ENCODE peak calls at places on chromosome 7, in five cellular contexts. P is PC-9, S is A549, M is thyroid gland, K is left ventricle myocardium inferior. R is an unnamed sample. For H3K4me1 and H3K9me3, the result is how much of the 10 kb centered on the place peaks cover.

GRCh38 chr7:143416565-143417149 is 8.0 kb upstream of the EPHA1 start:
- DNase-seq in P (no peak), S (peak), M (no peak), K (no peak), R (no peak)

GRCh38 chr7:95473276-95473985 is 12.3 kb upstream of the ASB4 start:
- DNase-seq in P (no peak), S (no peak), M (no peak), K (no peak), R (peak)

GRCh38 chr7:97555845-97556431 is 175.9 kb upstream of the TAC1 start:
- DNase-seq in P (no peak), S (peak), M (no peak), K (no peak), R (no peak)

GRCh38 chr7:79531905-79532304 is 78.4 kb upstream of the MAGI2 start:
- DNase-seq in P (no peak), S (no peak), M (no peak), K (no peak), R (no peak)

GRCh38 chr7:15130666-15131541 is 228.4 kb upstream of the DGKB start:
- DNase-seq in P (no peak), S (peak), M (no peak), K (no peak), R (no peak)

GRCh38 chr7:73577627-73578341 is 595 bp downstream of the TBL2 start:
- DNase-seq in P (no peak), S (no peak), M (no peak), K (no peak), R (peak)

GRCh38 chr7:115910541-115911164 is 119.9 kb downstream of the TFEC start:
- DNase-seq in P (no peak), S (peak), M (no peak), K (no peak), R (no peak)

GRCh38 chr7:74203157-74203556 is 6.6 kb upstream of the LAT2 start:
- DNase-seq in P (peak), S (peak), M (peak), K (no peak), R (no peak)

GRCh38 chr7:23471090-23471859 is 984 bp upstream of the IGF2BP3 start:
- DNase-seq in P (peak), S (peak), M (no peak), K (no peak), R (no peak)

GRCh38 chr7:98286701-98287485 is 5.4 kb downstream of the BRI3 start:
- DNase-seq in P (no peak), S (no peak), M (peak), K (no peak), R (peak)

GRCh38 chr7:155482511-155483183 is 24.7 kb downstream of the EN2 start:
- DNase-seq in P (no peak), S (no peak), M (no peak), K (no peak), R (no peak)

GRCh38 chr7:155722118-155722517 is 77.7 kb downstream of the RBM33 start:
- DNase-seq in P (no peak), S (no peak), M (no peak), K (no peak), R (no peak)

GRCh38 chr7:7848245-7848644 is 120.4 kb upstream of the GLCCI1 start:
- DNase-seq in P (no peak), S (no peak), M (no peak), K (no peak), R (no peak)

GRCh38 chr7:110786576-110786975 is 304.4 kb upstream of the LRRN3 start:
- DNase-seq in P (no peak), S (no peak), M (no peak), K (no peak), R (no peak)

GRCh38 chr7:7641129-7641663 is 644 bp downstream of the UMAD1 start:
- DNase-seq in P (no peak), S (no peak), M (peak), K (no peak), R (no peak)

DNA sequence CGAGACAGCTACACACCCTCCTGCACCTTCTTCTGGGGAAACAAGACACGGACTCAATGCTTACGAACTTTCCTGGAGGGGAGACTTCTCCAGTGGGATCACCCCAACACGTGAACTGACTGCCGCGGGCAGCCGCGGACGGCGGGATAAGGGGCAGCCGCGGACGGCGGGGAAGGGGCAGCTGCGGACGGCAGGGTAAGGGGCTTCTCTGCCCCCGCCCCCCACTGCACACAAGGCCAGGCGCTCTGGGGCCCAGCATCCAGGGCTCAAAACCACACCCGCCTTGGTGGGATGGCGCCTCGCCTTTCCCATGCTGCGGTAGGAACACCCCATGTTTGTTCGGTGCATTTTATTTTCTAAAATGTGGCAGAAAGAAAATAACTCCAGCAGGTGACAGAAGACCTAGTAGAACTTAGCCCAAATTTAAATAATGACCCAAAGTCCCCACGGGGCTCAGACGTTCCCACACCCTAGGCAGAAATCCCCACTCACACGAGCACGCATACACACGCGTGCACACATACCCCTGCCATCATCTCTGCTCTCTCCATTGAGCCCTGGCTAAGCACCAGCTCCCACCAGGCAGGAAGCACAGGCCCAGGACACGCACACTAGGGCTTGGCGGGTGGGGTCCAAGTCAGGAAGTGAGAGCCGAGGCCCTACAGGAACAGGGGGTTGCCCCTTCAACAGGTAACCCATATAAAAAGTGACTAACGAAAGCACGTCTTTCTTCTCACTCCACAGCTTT is 26.6 kb upstream of the GPR146 start:
- DNase-seq in P (no peak), S (no peak), M (no peak), K (no peak), R (peak)
- H3K4me1 ChIP-seq in P (under half), S (under half), M (under half), K (under half), R (under half)

DNA sequence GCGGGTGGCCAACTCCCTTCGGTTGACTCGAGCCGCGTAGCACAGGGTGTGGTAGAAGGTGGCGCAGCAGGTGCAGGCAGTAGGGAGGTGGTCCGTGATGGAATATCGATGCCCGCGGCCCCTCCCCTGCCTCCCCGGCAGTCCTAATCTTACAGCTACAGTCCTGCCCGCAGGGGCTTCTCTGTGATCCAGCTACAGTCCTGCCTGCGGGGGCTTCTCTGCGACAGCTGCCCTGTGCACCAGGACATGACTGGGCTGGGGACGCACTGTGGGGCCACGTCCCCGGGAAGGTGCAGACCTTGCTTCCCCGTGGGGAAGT is 251.4 kb downstream of the DNAJB6 start:
- DNase-seq in P (no peak), S (no peak), M (no peak), K (no peak), R (no peak)
- H3K9me3 ChIP-seq in P (under half), S (under half), M (under half), K (under half), R (under half)

DNA sequence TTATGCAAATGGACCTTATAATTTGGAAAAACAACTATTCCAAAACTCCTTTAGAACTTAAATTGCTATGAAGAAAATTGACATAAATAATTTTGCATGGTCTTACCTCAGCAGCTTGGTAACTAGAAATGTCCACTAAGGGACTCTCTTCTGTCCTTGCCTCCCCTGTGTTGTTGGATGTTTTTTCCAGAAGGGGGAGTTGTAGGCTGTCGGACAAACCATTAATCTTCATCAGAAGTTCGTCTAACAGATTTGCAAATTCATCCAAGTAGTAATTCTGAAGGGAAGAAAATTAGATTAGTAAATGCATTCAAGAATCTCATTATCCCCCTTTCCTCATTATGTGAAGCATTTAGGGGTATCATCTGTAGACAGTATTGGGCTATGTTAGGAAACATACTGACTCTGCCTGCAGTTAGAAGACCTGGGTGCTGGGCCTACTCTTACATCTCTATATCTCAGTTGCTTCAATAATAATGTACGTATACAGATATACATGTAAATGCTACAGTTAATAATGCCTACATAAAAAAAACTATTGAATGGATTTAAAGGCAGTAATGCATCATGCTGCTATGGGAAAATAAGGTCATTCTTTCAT is 155.6 kb downstream of the PKD1L1 start:
- DNase-seq in P (no peak), S (peak), M (no peak), K (no peak), R (no peak)
- TF ChIP-seq CTCF in P (peak), S (peak), M (no peak), K (peak), R (peak)

DNA sequence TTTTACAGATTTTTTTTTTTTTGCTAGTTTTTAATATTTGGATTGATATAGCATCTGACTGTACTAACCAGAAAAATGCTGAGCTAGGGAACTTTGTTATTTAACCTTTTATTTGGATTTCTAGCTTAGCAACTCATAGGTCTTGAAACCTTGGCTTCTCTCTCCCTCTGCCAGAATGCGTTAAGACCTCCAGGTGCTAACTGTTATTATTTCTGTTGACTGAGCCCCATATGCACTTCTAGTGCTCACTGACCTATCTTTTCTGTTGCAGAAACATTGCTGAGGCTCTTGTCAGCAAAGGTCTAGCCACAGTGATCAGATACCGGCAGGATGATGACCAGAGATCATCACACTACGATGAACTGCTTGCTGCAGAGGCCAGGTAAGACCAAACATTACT is 143.6 kb downstream of the LRRC4 start:
- DNase-seq in P (no peak), S (no peak), M (no peak), K (no peak), R (no peak)
- H3K4me1 ChIP-seq in P (under half), S (under half), M (under half), K (half or more), R (under half)

GRCh38 chr7:65409363-65409762 is 35.7 kb downstream of the ZNF92 start:
- DNase-seq in P (no peak), S (no peak), M (no peak), K (no peak), R (no peak)
- H3K9me3 ChIP-seq in P (under half), S (under half), M (under half), K (under half), R (under half)

R was measured in psoas muscle.